ENCODE peak calls at places on chromosome 14, in eight cellular contexts. C, R, Q, F, D, X, I and P are unnamed samples.

GRCh38 chr14:82313889-82314288 is 780.2 kb upstream of the SEL1L start:
- DNase-seq in R (no peak), F (no peak), D (no peak), X (no peak), C (no peak), I (no peak), Q (no peak), P (no peak)

GRCh38 chr14:58680698-58681097 is 42.9 kb downstream of the DACT1 start:
- DNase-seq in D (no peak), R (no peak), C (no peak), F (no peak), X (no peak), I (no peak), Q (no peak), P (no peak)

GRCh38 chr14:100733152-100733850 is 6.6 kb downstream of the DLK1 start:
- DNase-seq in R (peak; percentile 18), I (peak; percentile 24), C (no peak), F (no peak), D (no peak), Q (no peak), X (no peak), P (no peak)

GRCh38 chr14:33035795-33036194 is 97.1 kb downstream of the NPAS3 start:
- DNase-seq in X (no peak), Q (no peak), C (no peak), I (no peak), F (no peak), D (no peak), R (no peak), P (no peak)

GRCh38 chr14:77584809-77585208 is 31.6 kb downstream of the SPTLC2 start:
- DNase-seq in R (no peak), F (no peak), C (no peak), Q (no peak), X (peak; percentile 29), I (no peak), D (no peak), P (peak; percentile 42)

GRCh38 chr14:71714225-71714624 is 218.0 kb upstream of the RGS6 start:
- DNase-seq in C (no peak), D (no peak), Q (no peak), R (no peak), I (no peak), X (no peak), F (no peak), P (no peak)

GRCh38 chr14:64983439-64984310 is 3.0 kb upstream of the FNTB start:
- DNase-seq in Q (no peak), F (no peak), D (peak; percentile 42), R (no peak), X (no peak), I (peak; percentile 65), C (peak; percentile 70), P (no peak)

GRCh38 chr14:24430682-24431568 is 1.2 kb downstream of the KHNYN start:
- DNase-seq in Q (peak; percentile 72), C (no peak), R (no peak), D (peak; percentile 27), I (no peak), F (peak; percentile 81), X (peak; percentile 84), P (peak; percentile 89)

GRCh38 chr14:37413504-37414003 is 181.5 kb downstream of the FOXA1 start:
- DNase-seq in Q (no peak), I (no peak), F (no peak), C (no peak), R (no peak), X (no peak), D (no peak), P (no peak)

GRCh38 chr14:61320806-61321384 is 484 bp upstream of the PRKCH start:
- DNase-seq in R (no peak), C (no peak), Q (no peak), F (no peak), I (peak; percentile 14), X (peak; percentile 21), D (no peak), P (no peak)

GRCh38 chr14:32370720-32371119 is 41.6 kb downstream of the AKAP6 start:
- DNase-seq in C (peak; percentile 15), I (no peak), X (no peak), Q (no peak), D (no peak), R (no peak), F (no peak), P (no peak)

GRCh38 chr14:53231166-53231565 is 78.0 kb upstream of the DDHD1 start:
- DNase-seq in F (no peak), R (no peak), X (no peak), Q (no peak), I (no peak), C (no peak), D (no peak), P (no peak)

GRCh38 chr14:42140001-42140400 is 533.3 kb downstream of the LRFN5 start:
- DNase-seq in D (no peak), I (no peak), F (no peak), X (no peak), Q (no peak), C (no peak), R (no peak), P (no peak)

GRCh38 chr14:86510503-86510902 is 980.6 kb downstream of the FLRT2 start:
- DNase-seq in C (no peak), Q (no peak), R (no peak), X (no peak), I (no peak), F (no peak), D (no peak), P (no peak)

GRCh38 chr14:106509176-106509575 is 982.8 kb downstream of the TMEM121 start:
- DNase-seq in X (no peak), D (no peak), Q (no peak), I (no peak), C (no peak), F (no peak), R (no peak), P (peak; percentile 72)
- H3K9me3 ChIP-seq in X (no peaks in the 10 kb centered on the region), D (no peaks in the 10 kb centered on the region), Q (no peaks in the 10 kb centered on the region), I (no peaks in the 10 kb centered on the region), C (no peaks in the 10 kb centered on the region), F (no peaks in the 10 kb centered on the region), R (no peaks in the 10 kb centered on the region), P (no peaks in the 10 kb centered on the region)

GRCh38 chr14:90552465-90553297 is 155.9 kb downstream of the CALM1 start:
- DNase-seq in I (no peak), Q (no peak), X (no peak), R (no peak), F (no peak), D (no peak), C (no peak), P (no peak)

GRCh38 chr14:90553921-90554336 is 157.1 kb downstream of the CALM1 start:
- DNase-seq in F (no peak), R (peak; percentile 64), C (no peak), D (no peak), I (no peak), X (no peak), Q (no peak), P (no peak)

GRCh38 chr14:90555126-90556049 is 158.6 kb downstream of the CALM1 start:
- DNase-seq in X (no peak), I (no peak), C (no peak), R (no peak), Q (no peak), F (no peak), D (no peak), P (no peak)

GRCh38 chr14:90553298-90553920 is 156.6 kb downstream of the CALM1 start:
- DNase-seq in I (no peak), X (no peak), R (no peak), F (no peak), Q (no peak), C (no peak), D (no peak), P (no peak)

GRCh38 chr14:90554341-90554740 is 157.5 kb downstream of the CALM1 start:
- DNase-seq in F (no peak), X (no peak), R (peak; percentile 79), C (no peak), I (no peak), Q (no peak), D (peak; percentile 85), P (no peak)
- H3K4me1 ChIP-seq in F (peaks cover 6% of the 10 kb centered on the region), X (peaks cover 15% of the 10 kb centered on the region), R (peaks cover 76% of the 10 kb centered on the region), C (no peaks in the 10 kb centered on the region), I (peaks cover 12% of the 10 kb centered on the region), Q (peaks cover 20% of the 10 kb centered on the region), D (peaks cover 17% of the 10 kb centered on the region), P (peaks cover 83% of the 10 kb centered on the region)

GRCh38 chr14:104882991-104883660 is 18.1 kb downstream of the CEP170B start:
- DNase-seq in C (no peak), D (no peak), Q (no peak), I (no peak), X (peak; percentile 81), R (no peak), F (no peak), P (no peak)

GRCh38 chr14:104885973-104886689 is 21.1 kb downstream of the CEP170B start:
- DNase-seq in Q (peak; percentile 65), R (no peak), F (peak; percentile 15), C (no peak), I (peak; percentile 41), D (no peak), X (peak; percentile 83), P (no peak)

GRCh38 chr14:104883681-104884361 is 18.8 kb downstream of the CEP170B start:
- DNase-seq in I (no peak), C (no peak), R (no peak), D (no peak), X (peak; percentile 85), F (no peak), Q (no peak), P (no peak)

GRCh38 chr14:104886690-104887622 is 21.9 kb downstream of the CEP170B start:
- DNase-seq in C (no peak), Q (peak; percentile 61), X (peak; percentile 82), D (no peak), R (peak; percentile 61), I (no peak), F (peak; percentile 26), P (no peak)

DNA sequence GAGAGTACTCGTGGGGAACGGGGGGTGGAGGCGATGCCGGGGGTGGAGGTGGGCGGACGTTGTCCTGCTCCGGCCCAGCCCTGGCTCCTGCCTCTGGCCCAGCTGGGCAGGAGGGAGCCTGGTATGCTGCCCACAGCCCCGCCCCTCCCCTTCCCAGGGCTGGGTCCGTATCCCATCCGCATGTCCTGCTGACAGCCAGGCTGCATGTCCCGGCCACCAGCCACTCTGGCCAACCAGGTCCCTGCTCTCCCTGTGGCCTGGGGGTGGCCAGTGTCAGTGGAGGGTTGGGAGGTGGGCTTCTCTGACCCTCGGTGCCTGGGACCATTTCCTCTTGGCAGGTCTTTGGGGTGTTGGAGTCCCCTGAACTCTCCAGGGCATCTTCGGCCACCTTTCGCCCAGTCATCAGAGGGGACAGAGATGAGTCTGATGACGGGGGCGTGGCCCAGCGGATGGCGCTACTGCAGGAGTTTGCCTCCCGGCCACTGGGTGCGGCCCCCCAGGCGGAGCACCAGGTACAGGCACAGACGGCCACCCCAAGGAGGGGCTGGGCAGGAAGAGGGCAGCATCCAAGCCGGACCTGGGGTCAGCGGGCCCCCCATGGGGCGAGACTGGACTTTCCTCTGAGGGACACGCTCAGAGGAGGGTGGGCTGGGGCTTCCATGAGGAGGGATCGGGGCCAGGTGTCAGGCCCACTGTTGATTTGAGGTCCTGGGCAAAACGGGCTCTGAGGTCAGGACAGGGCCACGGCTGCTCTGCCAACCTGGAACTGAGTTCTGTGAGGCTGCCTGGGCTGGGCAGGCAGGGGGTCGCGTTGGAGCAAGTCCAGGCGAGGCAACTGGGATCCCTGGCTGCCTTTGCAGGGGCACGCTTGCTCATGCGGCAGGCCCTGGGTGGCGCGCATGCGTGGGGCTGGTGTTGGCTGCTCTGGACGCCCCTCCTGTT is 20.2 kb downstream of the CEP170B start:
- DNase-seq in R (no peak), I (no peak), X (peak; percentile 75), C (no peak), F (no peak), Q (no peak), D (no peak), P (no peak)
- TF ChIP-seq EP300 in R (no peak), I (no peak), X (no peak), C (no peak), F (no peak), Q (no peak), D (no peak), P (no peak)

GRCh38 chr14:68822132-68822651 is 29.3 kb upstream of the ZFP36L1 start:
- DNase-seq in Q (no peak), C (no peak), R (no peak), F (no peak), D (no peak), X (no peak), I (peak; percentile 9), P (no peak)
- H3K9me3 ChIP-seq in Q (no peaks in the 10 kb centered on the region), C (no peaks in the 10 kb centered on the region), R (no peaks in the 10 kb centered on the region), F (no peaks in the 10 kb centered on the region), D (no peaks in the 10 kb centered on the region), X (no peaks in the 10 kb centered on the region), I (no peaks in the 10 kb centered on the region), P (no peaks in the 10 kb centered on the region)